ENCODE peak calls at places on chromosomes 5 and 9, in four cellular contexts. G is GM06990, W is GM13977, M is tibial artery. D is an unnamed sample.

GRCh38 chr9:112002131-112002846 is 105.7 kb downstream of the UGCG start:
- DNase-seq in G (no peak), W (no peak), M (no peak), D (no peak)

GRCh38 chr5:178438746-178439260 is 151.4 kb downstream of the COL23A1 start:
- DNase-seq in G (no peak), W (no peak), M (no peak), D (no peak)

GRCh38 chr5:160155017-160155725 is 35.9 kb upstream of the PWWP2A start:
- DNase-seq in G (no peak), W (no peak), M (no peak), D (no peak)

GRCh38 chr9:113416149-113416726 is 5.7 kb downstream of the C9orf43 start:
- DNase-seq in G (peak), W (peak), M (no peak), D (peak)

GRCh38 chr5:75050415-75050814 is 1.9 kb downstream of the GCNT4 start:
- DNase-seq in G (no peak), W (no peak), M (no peak), D (no peak)

GRCh38 chr5:62375627-62376026 is 28.1 kb downstream of the DIMT1 start:
- DNase-seq in G (no peak), W (no peak), M (no peak), D (no peak)

GRCh38 chr9:113949206-113950078 is 73.3 kb downstream of the ZNF618 start:
- DNase-seq in G (no peak), W (no peak), M (no peak), D (no peak)

GRCh38 chr9:131441441-131441840 is 47.6 kb downstream of the PRRC2B start:
- DNase-seq in G (no peak), W (peak), M (peak), D (no peak)

GRCh38 chr5:149645236-149645635 is 63.9 kb downstream of the ARHGEF37 start:
- DNase-seq in G (no peak), W (no peak), M (no peak), D (no peak)

GRCh38 chr5:137091473-137091872 is 407.7 kb downstream of the SPOCK1 start:
- DNase-seq in G (no peak), W (no peak), M (no peak), D (no peak)

GRCh38 chr5:177366528-177367322 is 9.0 kb downstream of the RGS14 start:
- DNase-seq in G (no peak), W (no peak), M (peak), D (no peak)

GRCh38 chr5:132770476-132771159 is 6.4 kb downstream of the SEPTIN8 start:
- DNase-seq in G (no peak), W (no peak), M (no peak), D (no peak)

GRCh38 chr5:170254056-170254455 is 21.3 kb downstream of the C5orf58 start:
- DNase-seq in G (peak), W (peak), M (no peak), D (peak)

GRCh38 chr5:168291961-168292782 is 727 bp downstream of the WWC1 start:
- DNase-seq in G (peak), W (no peak), M (no peak), D (peak)
- TF ChIP-seq CTCF in G (peak), W (no peak), M (no peak), D (peak)

DNA sequence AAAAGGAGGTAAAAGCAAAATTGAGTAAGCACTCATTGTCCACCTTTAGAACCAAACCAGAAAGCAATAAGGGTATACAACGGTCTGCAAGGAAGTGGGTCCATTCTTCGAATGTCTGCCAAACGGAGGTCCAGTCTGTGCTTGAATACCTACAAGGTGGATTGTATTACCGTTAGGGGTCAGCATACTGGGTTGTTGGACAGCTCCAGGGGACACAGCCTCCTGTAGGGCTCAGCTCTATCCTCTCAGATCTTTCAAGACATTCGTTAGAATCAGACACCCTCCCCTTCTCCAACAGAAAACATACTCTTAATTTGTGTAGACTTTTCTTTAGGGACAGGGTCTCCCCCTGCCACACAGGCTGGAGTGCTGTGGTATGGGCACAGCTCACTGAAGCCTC is 5.5 kb downstream of the ASTN2 start:
- DNase-seq in G (no peak), W (no peak), M (no peak), D (no peak)
- TF ChIP-seq CTCF in G (no peak), W (no peak), M (no peak), D (no peak)

GRCh38 chr9:85268024-85268610 is 473.6 kb downstream of the AGTPBP1 start:
- DNase-seq in G (no peak), W (no peak), M (no peak), D (no peak)
- TF ChIP-seq CTCF in G (no peak), W (no peak), M (no peak), D (no peak)

GRCh38 chr9:109781086-109781485 is 1.1 kb downstream of the PALM2AKAP2 start:
- DNase-seq in G (no peak), W (no peak), M (no peak), D (no peak)

GRCh38 chr9:109776391-109776790 is 3.6 kb upstream of the PALM2AKAP2 start:
- DNase-seq in G (no peak), W (no peak), M (no peak), D (no peak)

GRCh38 chr9:109781541-109782197 is 1.7 kb downstream of the PALM2AKAP2 start:
- DNase-seq in G (no peak), W (no peak), M (peak), D (no peak)

GRCh38 chr9:109780453-109781033 is 545 bp downstream of the PALM2AKAP2 start:
- DNase-seq in G (no peak), W (no peak), M (no peak), D (no peak)

GRCh38 chr9:109779711-109780452 is at the start of gene PALM2AKAP2:
- DNase-seq in G (peak), W (peak), M (peak), D (peak)
- TF ChIP-seq CTCF in G (no peak), W (no peak), M (peak), D (no peak)

DNA sequence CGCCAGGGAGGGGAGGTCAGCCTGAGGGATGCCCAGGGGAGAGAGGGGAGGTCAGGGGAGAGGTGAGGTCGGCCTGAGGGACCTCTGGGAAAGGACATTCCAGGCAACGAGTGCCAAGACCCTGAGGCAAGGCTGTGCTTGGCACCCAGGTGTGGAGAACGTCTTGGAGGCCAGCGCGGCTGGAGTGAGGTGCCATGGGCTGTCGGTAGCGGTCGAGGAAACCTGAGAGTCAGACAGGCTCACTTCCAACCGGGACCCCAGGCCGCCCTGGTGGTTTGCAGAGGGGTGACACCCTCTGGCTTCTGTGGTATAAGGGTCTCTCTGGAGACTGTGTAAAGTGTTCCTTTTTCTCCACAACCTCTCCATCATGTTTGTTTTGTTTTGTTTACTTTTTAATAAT is 82.9 kb downstream of the CACNA1B start:
- DNase-seq in G (no peak), W (no peak), M (peak), D (peak)
- TF ChIP-seq CTCF in G (no peak), W (no peak), M (no peak), D (no peak)

GRCh38 chr9:34124103-34124502 is 2.4 kb downstream of the DCAF12 start:
- DNase-seq in G (no peak), W (no peak), M (no peak), D (no peak)

GRCh38 chr9:34127035-34127948 is 794 bp upstream of the DCAF12 start:
- DNase-seq in G (no peak), W (peak), M (no peak), D (no peak)

GRCh38 chr9:34124923-34125322 is 1.6 kb downstream of the DCAF12 start:
- DNase-seq in G (no peak), W (no peak), M (no peak), D (no peak)

GRCh38 chr9:34126207-34127034 is at the start of gene DCAF12:
- DNase-seq in G (peak), W (peak), M (peak), D (peak)

GRCh38 chr9:34125681-34126206 is 754 bp downstream of the DCAF12 start:
- DNase-seq in G (no peak), W (peak), M (no peak), D (no peak)
- TF ChIP-seq CTCF in G (no peak), W (peak), M (no peak), D (no peak)

GRCh38 chr5:5100635-5101034 is 39.5 kb upstream of the ADAMTS16 start:
- DNase-seq in G (no peak), W (no peak), M (no peak), D (no peak)
- TF ChIP-seq CTCF in G (no peak), W (no peak), M (no peak), D (no peak)

DNA sequence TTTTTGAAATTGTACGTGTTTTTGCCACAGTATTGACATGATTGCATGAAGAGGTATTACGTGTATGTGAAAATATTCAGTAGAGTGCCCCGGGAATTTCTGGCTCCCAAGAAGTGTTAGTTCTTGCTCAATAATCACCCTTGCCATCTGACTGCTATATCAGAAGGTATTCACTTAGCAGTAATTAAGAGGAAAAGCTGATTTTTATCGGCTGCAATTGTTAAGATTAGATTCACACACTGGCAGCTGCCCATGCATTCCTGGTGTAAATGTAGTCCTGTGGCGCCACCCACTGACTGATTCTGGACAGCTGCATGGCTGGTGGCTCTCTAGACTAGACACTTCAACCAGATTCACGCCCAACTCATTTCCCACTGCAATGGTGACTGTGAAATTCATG is 440.0 kb upstream of the ADAMTS16 start:
- DNase-seq in G (no peak), W (no peak), M (no peak), D (no peak)
- TF ChIP-seq CTCF in G (peak), W (peak), M (no peak), D (no peak)

DNA sequence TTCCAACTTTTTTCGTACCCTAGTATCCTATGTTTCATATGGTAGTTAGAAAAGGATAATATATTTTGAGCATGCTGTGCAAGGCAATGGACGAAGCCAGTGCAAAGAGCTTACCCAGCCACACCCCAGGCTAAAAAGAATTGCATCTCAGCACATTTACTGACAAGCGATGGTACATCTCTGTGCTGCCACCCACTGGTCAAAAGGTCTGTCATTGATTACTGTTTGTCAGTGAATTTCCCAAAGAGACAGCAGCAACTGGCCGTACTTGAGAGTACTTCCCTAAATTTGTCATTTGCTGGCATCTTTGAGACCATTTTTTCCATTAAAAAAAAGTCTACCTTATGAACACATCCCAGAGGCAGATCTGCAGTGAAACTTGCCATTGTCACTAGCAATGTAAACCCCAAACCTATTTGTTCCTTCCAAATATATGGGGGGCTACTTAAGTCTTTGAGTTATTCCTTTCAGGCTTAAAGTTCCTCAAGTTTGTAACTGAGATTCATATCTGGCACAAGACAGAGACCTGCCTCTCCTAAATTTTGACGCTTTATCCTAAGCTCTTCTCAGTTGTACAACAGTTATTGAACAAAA is 184.3 kb downstream of the CTNND2 start:
- DNase-seq in G (no peak), W (peak), M (no peak), D (peak)
- TF ChIP-seq CTCF in G (peak), W (peak), M (no peak), D (peak)

GRCh38 chr9:134175808-134176598 is 11.6 kb upstream of the RNU6ATAC start:
- DNase-seq in G (no peak), W (no peak), M (no peak), D (no peak)
- TF ChIP-seq CTCF in G (no peak), W (no peak), M (no peak), D (no peak)

D was measured in GM13976.